ENCODE peak calls at places on chromosomes 3 and 15, in five cellular contexts. One of them, this sample, is unnamed.

GRCh38 chr3:186826316-186826977 is 16.1 kb upstream of the ADIPOQ start:
- DNase-seq in psoas muscle: no peak
- DNase-seq in CD8-positive, alpha-beta T cell: no peak
- DNase-seq in esophagus squamous epithelium: no peak
- DNase-seq in heart right ventricle: no peak
- DNase-seq in this sample: no peak

GRCh38 chr3:66588340-66588847 is 87.6 kb upstream of the LRIG1 start:
- DNase-seq in heart right ventricle: no peak
- DNase-seq in CD8-positive, alpha-beta T cell: no peak
- DNase-seq in psoas muscle: no peak
- DNase-seq in esophagus squamous epithelium: no peak
- DNase-seq in this sample: no peak

GRCh38 chr3:17047904-17048303 is 163.1 kb downstream of the PLCL2 start:
- DNase-seq in CD8-positive, alpha-beta T cell: no peak
- DNase-seq in heart right ventricle: no peak
- DNase-seq in psoas muscle: no peak
- DNase-seq in esophagus squamous epithelium: no peak
- DNase-seq in this sample: no peak

GRCh38 chr15:32029409-32029861 is 880 bp upstream of the CHRNA7 start:
- DNase-seq in CD8-positive, alpha-beta T cell: no peak
- DNase-seq in esophagus squamous epithelium: no peak
- DNase-seq in heart right ventricle: no peak
- DNase-seq in psoas muscle: peak
- DNase-seq in this sample: no peak

GRCh38 chr3:154517404-154517803 is 87.4 kb upstream of the GPR149 start:
- DNase-seq in heart right ventricle: no peak
- DNase-seq in CD8-positive, alpha-beta T cell: no peak
- DNase-seq in esophagus squamous epithelium: no peak
- DNase-seq in psoas muscle: no peak
- DNase-seq in this sample: no peak

GRCh38 chr3:124860599-124860998 is 26.6 kb downstream of the ITGB5 start:
- DNase-seq in esophagus squamous epithelium: no peak
- DNase-seq in heart right ventricle: peak
- DNase-seq in CD8-positive, alpha-beta T cell: no peak
- DNase-seq in psoas muscle: peak
- DNase-seq in this sample: peak

GRCh38 chr3:197216169-197216860 is 82.1 kb downstream of the DLG1 start:
- DNase-seq in psoas muscle: no peak
- DNase-seq in CD8-positive, alpha-beta T cell: no peak
- DNase-seq in esophagus squamous epithelium: no peak
- DNase-seq in heart right ventricle: no peak
- DNase-seq in this sample: no peak

GRCh38 chr3:16240229-16241023 is 24.3 kb downstream of the DPH3 start:
- DNase-seq in psoas muscle: no peak
- DNase-seq in heart right ventricle: no peak
- DNase-seq in CD8-positive, alpha-beta T cell: no peak
- DNase-seq in esophagus squamous epithelium: no peak
- DNase-seq in this sample: no peak

GRCh38 chr15:35115155-35115725 is 30.1 kb upstream of the NANOGP8 start:
- DNase-seq in heart right ventricle: no peak
- DNase-seq in esophagus squamous epithelium: no peak
- DNase-seq in psoas muscle: no peak
- DNase-seq in CD8-positive, alpha-beta T cell: no peak
- DNase-seq in this sample: no peak

GRCh38 chr3:72563690-72564370 is 284.4 kb downstream of the SHQ1 start:
- DNase-seq in CD8-positive, alpha-beta T cell: no peak
- DNase-seq in psoas muscle: no peak
- DNase-seq in esophagus squamous epithelium: no peak
- DNase-seq in heart right ventricle: no peak
- DNase-seq in this sample: no peak

GRCh38 chr3:186489507-186489906 is 54.7 kb downstream of the CRYGS start:
- DNase-seq in CD8-positive, alpha-beta T cell: no peak
- DNase-seq in heart right ventricle: no peak
- DNase-seq in psoas muscle: no peak
- DNase-seq in esophagus squamous epithelium: no peak
- DNase-seq in this sample: no peak

GRCh38 chr15:29860872-29861271 is 38.6 kb upstream of the TJP1 start:
- DNase-seq in esophagus squamous epithelium: no peak
- DNase-seq in psoas muscle: no peak
- DNase-seq in heart right ventricle: no peak
- DNase-seq in CD8-positive, alpha-beta T cell: no peak
- DNase-seq in this sample: no peak

GRCh38 chr15:66931768-66932633 is 133.4 kb upstream of the SMAD3 start:
- DNase-seq in CD8-positive, alpha-beta T cell: no peak
- DNase-seq in psoas muscle: no peak
- DNase-seq in heart right ventricle: no peak
- DNase-seq in esophagus squamous epithelium: no peak
- DNase-seq in this sample: no peak

GRCh38 chr15:37136666-37137065 is 36.3 kb upstream of the MEIS2 start:
- DNase-seq in heart right ventricle: no peak
- DNase-seq in psoas muscle: no peak
- DNase-seq in CD8-positive, alpha-beta T cell: no peak
- DNase-seq in esophagus squamous epithelium: no peak
- DNase-seq in this sample: no peak

GRCh38 chr3:157335677-157336076 is 101.0 kb upstream of the PTX3 start:
- DNase-seq in CD8-positive, alpha-beta T cell: no peak
- DNase-seq in psoas muscle: no peak
- DNase-seq in esophagus squamous epithelium: no peak
- DNase-seq in heart right ventricle: no peak
- DNase-seq in this sample: no peak

GRCh38 chr15:35618260-35619188 is 72.6 kb upstream of the DPH6 start:
- DNase-seq in CD8-positive, alpha-beta T cell: no peak
- DNase-seq in esophagus squamous epithelium: no peak
- DNase-seq in heart right ventricle: no peak
- DNase-seq in psoas muscle: no peak
- DNase-seq in this sample: no peak

GRCh38 chr15:73982251-73982962 is 9.7 kb downstream of the STOML1 start:
- DNase-seq in CD8-positive, alpha-beta T cell: no peak
- DNase-seq in heart right ventricle: peak
- DNase-seq in psoas muscle: peak
- DNase-seq in esophagus squamous epithelium: no peak
- DNase-seq in this sample: peak

DNA sequence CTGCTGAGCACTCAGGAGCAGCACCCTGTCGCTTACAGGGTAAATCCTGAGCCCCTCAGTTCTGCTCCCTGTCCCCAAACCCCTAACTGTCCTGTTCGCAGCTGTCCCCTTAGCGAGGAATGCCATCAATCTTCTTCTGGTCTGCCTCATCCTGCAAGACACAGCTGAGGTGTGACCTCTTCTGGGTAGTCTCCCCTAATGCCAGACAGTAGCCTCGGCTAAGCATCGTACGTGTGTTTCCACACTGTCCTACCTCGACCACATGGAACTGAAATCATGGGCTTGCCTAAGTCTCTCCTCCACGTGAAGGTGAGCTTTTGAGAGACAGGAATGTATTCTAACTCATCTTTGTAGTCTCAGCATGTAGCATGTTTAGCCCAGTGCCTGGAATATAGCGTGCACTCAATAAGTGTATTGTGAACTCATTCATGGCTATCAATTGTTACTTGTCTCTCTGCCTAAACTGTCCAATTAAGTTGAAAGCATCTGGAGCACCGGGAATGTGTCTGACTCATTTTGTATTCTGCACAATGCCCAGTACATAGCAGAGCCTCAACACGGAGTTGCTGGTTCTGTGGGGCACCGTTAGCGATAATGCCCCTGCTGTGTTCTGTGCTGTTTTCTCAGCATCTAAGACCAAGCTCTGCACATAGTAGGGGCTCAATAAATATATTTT is 90.2 kb downstream of the HES1 start:
- DNase-seq in heart right ventricle: no peak
- DNase-seq in psoas muscle: no peak
- DNase-seq in CD8-positive, alpha-beta T cell: no peak
- DNase-seq in esophagus squamous epithelium: no peak
- DNase-seq in this sample: no peak
- H3K4me3 ChIP-seq in heart right ventricle: no peak
- H3K4me3 ChIP-seq in psoas muscle: no peak
- H3K4me3 ChIP-seq in CD8-positive, alpha-beta T cell: no peak
- H3K4me3 ChIP-seq in esophagus squamous epithelium: no peak
- H3K4me3 ChIP-seq in this sample: no peak

GRCh38 chr3:9406856-9407626 is 9.6 kb downstream of the SETD5 start:
- DNase-seq in psoas muscle: no peak
- DNase-seq in esophagus squamous epithelium: no peak
- DNase-seq in heart right ventricle: no peak
- DNase-seq in CD8-positive, alpha-beta T cell: no peak
- DNase-seq in this sample: no peak

GRCh38 chr3:9402410-9403228 is 5.2 kb downstream of the SETD5 start:
- DNase-seq in CD8-positive, alpha-beta T cell: no peak
- DNase-seq in esophagus squamous epithelium: no peak
- DNase-seq in psoas muscle: no peak
- DNase-seq in heart right ventricle: peak
- DNase-seq in this sample: no peak

GRCh38 chr3:9405756-9406155 is 8.3 kb downstream of the SETD5 start:
- DNase-seq in heart right ventricle: no peak
- DNase-seq in psoas muscle: no peak
- DNase-seq in esophagus squamous epithelium: no peak
- DNase-seq in CD8-positive, alpha-beta T cell: no peak
- DNase-seq in this sample: no peak

GRCh38 chr3:9403463-9403862 is 6.0 kb downstream of the SETD5 start:
- DNase-seq in psoas muscle: no peak
- DNase-seq in esophagus squamous epithelium: no peak
- DNase-seq in heart right ventricle: no peak
- DNase-seq in CD8-positive, alpha-beta T cell: no peak
- DNase-seq in this sample: no peak

DNA sequence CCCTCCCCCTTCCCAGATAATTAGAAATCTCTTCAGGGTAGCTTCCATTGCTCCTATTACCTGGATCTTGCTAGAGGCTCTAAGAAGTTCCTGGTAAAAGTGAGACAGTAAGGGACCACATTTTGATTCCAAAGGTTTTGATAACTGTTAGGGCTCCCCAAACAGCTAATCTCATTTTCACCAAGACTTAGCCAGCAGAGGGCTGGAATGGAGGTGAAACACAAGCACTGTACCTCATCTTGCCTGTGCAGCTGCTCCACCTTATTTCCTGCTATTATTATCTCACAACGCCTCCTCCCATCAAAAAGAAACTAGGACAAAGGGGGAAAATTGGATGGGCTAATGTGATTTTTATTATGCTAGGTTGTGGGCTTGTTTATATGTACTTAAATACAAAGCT is 7.3 kb downstream of the SETD5 start:
- DNase-seq in heart right ventricle: no peak
- DNase-seq in CD8-positive, alpha-beta T cell: no peak
- DNase-seq in esophagus squamous epithelium: no peak
- DNase-seq in psoas muscle: no peak
- DNase-seq in this sample: no peak
- TF ChIP-seq CTCF in heart right ventricle: no peak
- TF ChIP-seq CTCF in CD8-positive, alpha-beta T cell: no peak
- TF ChIP-seq CTCF in esophagus squamous epithelium: no peak
- TF ChIP-seq CTCF in psoas muscle: no peak
- TF ChIP-seq CTCF in this sample: peak

GRCh38 chr3:24493951-24494615 is 567 bp downstream of the THRB start:
- DNase-seq in psoas muscle: peak
- DNase-seq in CD8-positive, alpha-beta T cell: no peak
- DNase-seq in esophagus squamous epithelium: no peak
- DNase-seq in heart right ventricle: peak
- DNase-seq in this sample: peak
- H3K27ac ChIP-seq in psoas muscle: peak
- H3K27ac ChIP-seq in CD8-positive, alpha-beta T cell: no peak
- H3K27ac ChIP-seq in esophagus squamous epithelium: peak
- H3K27ac ChIP-seq in heart right ventricle: peak
- H3K27ac ChIP-seq in this sample: peak

DNA sequence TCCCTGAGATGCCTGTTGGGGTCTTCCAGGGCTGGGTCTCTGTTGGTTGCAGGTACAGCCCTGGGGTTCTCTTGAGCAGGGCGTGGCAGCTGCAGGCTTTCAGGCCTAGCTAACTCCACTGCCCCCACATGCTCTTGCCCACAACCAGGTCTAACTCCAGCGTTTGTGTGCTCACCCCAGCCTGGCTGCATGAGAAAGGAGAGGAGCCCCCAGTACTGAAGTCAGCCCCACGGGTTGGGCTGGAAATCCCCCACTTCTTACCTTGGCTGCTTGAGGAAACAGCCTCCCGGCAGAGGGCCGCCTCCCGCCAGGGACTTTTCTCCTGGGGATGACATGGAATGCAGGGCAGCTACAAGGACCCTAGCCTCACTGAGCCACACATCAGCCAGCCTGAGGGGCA is 16.7 kb upstream of the DLL4 start:
- DNase-seq in psoas muscle: no peak
- DNase-seq in heart right ventricle: no peak
- DNase-seq in CD8-positive, alpha-beta T cell: no peak
- DNase-seq in esophagus squamous epithelium: no peak
- DNase-seq in this sample: no peak
- H3K4me3 ChIP-seq in psoas muscle: no peak
- H3K4me3 ChIP-seq in heart right ventricle: no peak
- H3K4me3 ChIP-seq in CD8-positive, alpha-beta T cell: no peak
- H3K4me3 ChIP-seq in esophagus squamous epithelium: no peak
- H3K4me3 ChIP-seq in this sample: no peak

GRCh38 chr15:48965972-48966371 is 2.3 kb upstream of the SHC4 start:
- DNase-seq in esophagus squamous epithelium: no peak
- DNase-seq in CD8-positive, alpha-beta T cell: no peak
- DNase-seq in psoas muscle: no peak
- DNase-seq in heart right ventricle: no peak
- DNase-seq in this sample: no peak
- TF ChIP-seq CTCF in esophagus squamous epithelium: no peak
- TF ChIP-seq CTCF in CD8-positive, alpha-beta T cell: no peak
- TF ChIP-seq CTCF in psoas muscle: no peak
- TF ChIP-seq CTCF in heart right ventricle: no peak
- TF ChIP-seq CTCF in this sample: no peak

GRCh38 chr3:165874663-165875489 is 37.7 kb upstream of the BCHE start:
- DNase-seq in heart right ventricle: no peak
- DNase-seq in esophagus squamous epithelium: no peak
- DNase-seq in psoas muscle: no peak
- DNase-seq in CD8-positive, alpha-beta T cell: no peak
- DNase-seq in this sample: no peak
- H3K27ac ChIP-seq in heart right ventricle: no peak
- H3K27ac ChIP-seq in esophagus squamous epithelium: no peak
- H3K27ac ChIP-seq in psoas muscle: no peak
- H3K27ac ChIP-seq in CD8-positive, alpha-beta T cell: no peak
- H3K27ac ChIP-seq in this sample: no peak

This sample was measured in left ventricle myocardium inferior.